ENCODE peak calls at places on chromosomes 11 and 22, in six cellular contexts. One of them, this sample, is unnamed.

GRCh38 chr11:69192282-69192681 is 36.5 kb downstream of the SMIM38 start:
- DNase-seq in activated CD4-positive, alpha-beta T cell treated with anti-CD3 and anti-CD28 coated beads, Interleukin-2, amount 50 U/mL, for 24 hours: no peak
- DNase-seq in activated naive CD8-positive, alpha-beta T cell treated with anti-CD3 and anti-CD28 coated beads, Interleukin-2, amount 10 ng/mL, durations not matched to agents 7 days and 5 days: no peak
- DNase-seq in HEK293T: no peak
- DNase-seq in stimulated activated CD4-positive, alpha-beta T cell treated with anti-CD3 and anti-CD28 coated beads, Interleukin-2, amount 100 ng/mL, for 48 hours: no peak
- DNase-seq in AG20443: no peak
- DNase-seq in this sample: no peak

GRCh38 chr22:40218723-40219294 is 41.1 kb downstream of the TNRC6B start:
- DNase-seq in activated CD4-positive, alpha-beta T cell treated with anti-CD3 and anti-CD28 coated beads, Interleukin-2, amount 50 U/mL, for 24 hours: no peak
- DNase-seq in activated naive CD8-positive, alpha-beta T cell treated with anti-CD3 and anti-CD28 coated beads, Interleukin-2, amount 10 ng/mL, durations not matched to agents 7 days and 5 days: no peak
- DNase-seq in HEK293T: no peak
- DNase-seq in stimulated activated CD4-positive, alpha-beta T cell treated with anti-CD3 and anti-CD28 coated beads, Interleukin-2, amount 100 ng/mL, for 48 hours: no peak
- DNase-seq in AG20443: no peak
- DNase-seq in this sample: no peak

GRCh38 chr11:63553759-63554158 is 9.4 kb downstream of the PLAAT2 start:
- DNase-seq in activated CD4-positive, alpha-beta T cell treated with anti-CD3 and anti-CD28 coated beads, Interleukin-2, amount 50 U/mL, for 24 hours: no peak
- DNase-seq in activated naive CD8-positive, alpha-beta T cell treated with anti-CD3 and anti-CD28 coated beads, Interleukin-2, amount 10 ng/mL, durations not matched to agents 7 days and 5 days: peak
- DNase-seq in HEK293T: no peak
- DNase-seq in stimulated activated CD4-positive, alpha-beta T cell treated with anti-CD3 and anti-CD28 coated beads, Interleukin-2, amount 100 ng/mL, for 48 hours: no peak
- DNase-seq in AG20443: peak
- DNase-seq in this sample: peak

GRCh38 chr11:61980783-61981541 is 13.5 kb upstream of the FTH1 start:
- DNase-seq in activated CD4-positive, alpha-beta T cell treated with anti-CD3 and anti-CD28 coated beads, Interleukin-2, amount 50 U/mL, for 24 hours: no peak
- DNase-seq in activated naive CD8-positive, alpha-beta T cell treated with anti-CD3 and anti-CD28 coated beads, Interleukin-2, amount 10 ng/mL, durations not matched to agents 7 days and 5 days: no peak
- DNase-seq in HEK293T: no peak
- DNase-seq in stimulated activated CD4-positive, alpha-beta T cell treated with anti-CD3 and anti-CD28 coated beads, Interleukin-2, amount 100 ng/mL, for 48 hours: no peak
- DNase-seq in AG20443: no peak
- DNase-seq in this sample: no peak

GRCh38 chr22:33472462-33473344 is 414.5 kb upstream of the SYN3 start:
- DNase-seq in activated CD4-positive, alpha-beta T cell treated with anti-CD3 and anti-CD28 coated beads, Interleukin-2, amount 50 U/mL, for 24 hours: no peak
- DNase-seq in activated naive CD8-positive, alpha-beta T cell treated with anti-CD3 and anti-CD28 coated beads, Interleukin-2, amount 10 ng/mL, durations not matched to agents 7 days and 5 days: no peak
- DNase-seq in HEK293T: no peak
- DNase-seq in stimulated activated CD4-positive, alpha-beta T cell treated with anti-CD3 and anti-CD28 coated beads, Interleukin-2, amount 100 ng/mL, for 48 hours: no peak
- DNase-seq in AG20443: peak
- DNase-seq in this sample: no peak

GRCh38 chr11:439315-440064 is 2.3 kb downstream of the ANO9 start:
- DNase-seq in activated CD4-positive, alpha-beta T cell treated with anti-CD3 and anti-CD28 coated beads, Interleukin-2, amount 50 U/mL, for 24 hours: no peak
- DNase-seq in activated naive CD8-positive, alpha-beta T cell treated with anti-CD3 and anti-CD28 coated beads, Interleukin-2, amount 10 ng/mL, durations not matched to agents 7 days and 5 days: no peak
- DNase-seq in HEK293T: no peak
- DNase-seq in stimulated activated CD4-positive, alpha-beta T cell treated with anti-CD3 and anti-CD28 coated beads, Interleukin-2, amount 100 ng/mL, for 48 hours: no peak
- DNase-seq in AG20443: no peak
- DNase-seq in this sample: no peak

GRCh38 chr22:40509401-40510134 is 127.0 kb downstream of the MRTFA start:
- DNase-seq in activated CD4-positive, alpha-beta T cell treated with anti-CD3 and anti-CD28 coated beads, Interleukin-2, amount 50 U/mL, for 24 hours: no peak
- DNase-seq in activated naive CD8-positive, alpha-beta T cell treated with anti-CD3 and anti-CD28 coated beads, Interleukin-2, amount 10 ng/mL, durations not matched to agents 7 days and 5 days: no peak
- DNase-seq in HEK293T: no peak
- DNase-seq in stimulated activated CD4-positive, alpha-beta T cell treated with anti-CD3 and anti-CD28 coated beads, Interleukin-2, amount 100 ng/mL, for 48 hours: no peak
- DNase-seq in AG20443: peak
- DNase-seq in this sample: no peak

GRCh38 chr11:104946907-104947306 is 21.5 kb downstream of the CASP4 start:
- DNase-seq in activated CD4-positive, alpha-beta T cell treated with anti-CD3 and anti-CD28 coated beads, Interleukin-2, amount 50 U/mL, for 24 hours: no peak
- DNase-seq in activated naive CD8-positive, alpha-beta T cell treated with anti-CD3 and anti-CD28 coated beads, Interleukin-2, amount 10 ng/mL, durations not matched to agents 7 days and 5 days: no peak
- DNase-seq in HEK293T: peak
- DNase-seq in stimulated activated CD4-positive, alpha-beta T cell treated with anti-CD3 and anti-CD28 coated beads, Interleukin-2, amount 100 ng/mL, for 48 hours: no peak
- DNase-seq in AG20443: peak
- DNase-seq in this sample: peak

GRCh38 chr22:23233746-23234408 is 53.6 kb downstream of the BCR start:
- DNase-seq in activated CD4-positive, alpha-beta T cell treated with anti-CD3 and anti-CD28 coated beads, Interleukin-2, amount 50 U/mL, for 24 hours: no peak
- DNase-seq in activated naive CD8-positive, alpha-beta T cell treated with anti-CD3 and anti-CD28 coated beads, Interleukin-2, amount 10 ng/mL, durations not matched to agents 7 days and 5 days: no peak
- DNase-seq in HEK293T: no peak
- DNase-seq in stimulated activated CD4-positive, alpha-beta T cell treated with anti-CD3 and anti-CD28 coated beads, Interleukin-2, amount 100 ng/mL, for 48 hours: peak
- DNase-seq in AG20443: peak
- DNase-seq in this sample: no peak

GRCh38 chr11:116379185-116379828 is 393.5 kb downstream of the BUD13 start:
- DNase-seq in activated CD4-positive, alpha-beta T cell treated with anti-CD3 and anti-CD28 coated beads, Interleukin-2, amount 50 U/mL, for 24 hours: no peak
- DNase-seq in activated naive CD8-positive, alpha-beta T cell treated with anti-CD3 and anti-CD28 coated beads, Interleukin-2, amount 10 ng/mL, durations not matched to agents 7 days and 5 days: peak
- DNase-seq in HEK293T: peak
- DNase-seq in stimulated activated CD4-positive, alpha-beta T cell treated with anti-CD3 and anti-CD28 coated beads, Interleukin-2, amount 100 ng/mL, for 48 hours: peak
- DNase-seq in AG20443: no peak
- DNase-seq in this sample: no peak

GRCh38 chr11:133533205-133533604 is 904 bp upstream of the OPCML start:
- DNase-seq in activated CD4-positive, alpha-beta T cell treated with anti-CD3 and anti-CD28 coated beads, Interleukin-2, amount 50 U/mL, for 24 hours: no peak
- DNase-seq in activated naive CD8-positive, alpha-beta T cell treated with anti-CD3 and anti-CD28 coated beads, Interleukin-2, amount 10 ng/mL, durations not matched to agents 7 days and 5 days: no peak
- DNase-seq in HEK293T: no peak
- DNase-seq in stimulated activated CD4-positive, alpha-beta T cell treated with anti-CD3 and anti-CD28 coated beads, Interleukin-2, amount 100 ng/mL, for 48 hours: no peak
- DNase-seq in AG20443: no peak
- DNase-seq in this sample: no peak

GRCh38 chr11:128336203-128336602 is 251.2 kb downstream of the ETS1 start:
- DNase-seq in activated CD4-positive, alpha-beta T cell treated with anti-CD3 and anti-CD28 coated beads, Interleukin-2, amount 50 U/mL, for 24 hours: no peak
- DNase-seq in activated naive CD8-positive, alpha-beta T cell treated with anti-CD3 and anti-CD28 coated beads, Interleukin-2, amount 10 ng/mL, durations not matched to agents 7 days and 5 days: no peak
- DNase-seq in HEK293T: no peak
- DNase-seq in stimulated activated CD4-positive, alpha-beta T cell treated with anti-CD3 and anti-CD28 coated beads, Interleukin-2, amount 100 ng/mL, for 48 hours: no peak
- DNase-seq in AG20443: peak
- DNase-seq in this sample: no peak

GRCh38 chr11:112320668-112321067 is 60.0 kb upstream of the PLET1 start:
- DNase-seq in activated CD4-positive, alpha-beta T cell treated with anti-CD3 and anti-CD28 coated beads, Interleukin-2, amount 50 U/mL, for 24 hours: no peak
- DNase-seq in activated naive CD8-positive, alpha-beta T cell treated with anti-CD3 and anti-CD28 coated beads, Interleukin-2, amount 10 ng/mL, durations not matched to agents 7 days and 5 days: no peak
- DNase-seq in HEK293T: no peak
- DNase-seq in stimulated activated CD4-positive, alpha-beta T cell treated with anti-CD3 and anti-CD28 coated beads, Interleukin-2, amount 100 ng/mL, for 48 hours: no peak
- DNase-seq in AG20443: peak
- DNase-seq in this sample: no peak

GRCh38 chr11:35853871-35854270 is 90.0 kb upstream of the LDLRAD3 start:
- DNase-seq in activated CD4-positive, alpha-beta T cell treated with anti-CD3 and anti-CD28 coated beads, Interleukin-2, amount 50 U/mL, for 24 hours: no peak
- DNase-seq in activated naive CD8-positive, alpha-beta T cell treated with anti-CD3 and anti-CD28 coated beads, Interleukin-2, amount 10 ng/mL, durations not matched to agents 7 days and 5 days: no peak
- DNase-seq in HEK293T: no peak
- DNase-seq in stimulated activated CD4-positive, alpha-beta T cell treated with anti-CD3 and anti-CD28 coated beads, Interleukin-2, amount 100 ng/mL, for 48 hours: no peak
- DNase-seq in AG20443: no peak
- DNase-seq in this sample: no peak

GRCh38 chr22:39090426-39091064 is 6.5 kb upstream of the APOBEC3H start:
- DNase-seq in activated CD4-positive, alpha-beta T cell treated with anti-CD3 and anti-CD28 coated beads, Interleukin-2, amount 50 U/mL, for 24 hours: peak
- DNase-seq in activated naive CD8-positive, alpha-beta T cell treated with anti-CD3 and anti-CD28 coated beads, Interleukin-2, amount 10 ng/mL, durations not matched to agents 7 days and 5 days: peak
- DNase-seq in HEK293T: no peak
- DNase-seq in stimulated activated CD4-positive, alpha-beta T cell treated with anti-CD3 and anti-CD28 coated beads, Interleukin-2, amount 100 ng/mL, for 48 hours: peak
- DNase-seq in AG20443: no peak
- DNase-seq in this sample: peak

GRCh38 chr11:102653744-102654291 is 28.7 kb upstream of the MMP20 start:
- DNase-seq in activated CD4-positive, alpha-beta T cell treated with anti-CD3 and anti-CD28 coated beads, Interleukin-2, amount 50 U/mL, for 24 hours: no peak
- DNase-seq in activated naive CD8-positive, alpha-beta T cell treated with anti-CD3 and anti-CD28 coated beads, Interleukin-2, amount 10 ng/mL, durations not matched to agents 7 days and 5 days: no peak
- DNase-seq in HEK293T: no peak
- DNase-seq in stimulated activated CD4-positive, alpha-beta T cell treated with anti-CD3 and anti-CD28 coated beads, Interleukin-2, amount 100 ng/mL, for 48 hours: no peak
- DNase-seq in AG20443: no peak
- DNase-seq in this sample: no peak

GRCh38 chr11:126716456-126717083 is 284.0 kb downstream of the KIRREL3 start:
- DNase-seq in activated CD4-positive, alpha-beta T cell treated with anti-CD3 and anti-CD28 coated beads, Interleukin-2, amount 50 U/mL, for 24 hours: no peak
- DNase-seq in activated naive CD8-positive, alpha-beta T cell treated with anti-CD3 and anti-CD28 coated beads, Interleukin-2, amount 10 ng/mL, durations not matched to agents 7 days and 5 days: no peak
- DNase-seq in HEK293T: peak
- DNase-seq in stimulated activated CD4-positive, alpha-beta T cell treated with anti-CD3 and anti-CD28 coated beads, Interleukin-2, amount 100 ng/mL, for 48 hours: peak
- DNase-seq in AG20443: peak
- DNase-seq in this sample: no peak

GRCh38 chr11:133343951-133344350 is 188.3 kb downstream of the OPCML start:
- DNase-seq in activated CD4-positive, alpha-beta T cell treated with anti-CD3 and anti-CD28 coated beads, Interleukin-2, amount 50 U/mL, for 24 hours: no peak
- DNase-seq in activated naive CD8-positive, alpha-beta T cell treated with anti-CD3 and anti-CD28 coated beads, Interleukin-2, amount 10 ng/mL, durations not matched to agents 7 days and 5 days: no peak
- DNase-seq in HEK293T: no peak
- DNase-seq in stimulated activated CD4-positive, alpha-beta T cell treated with anti-CD3 and anti-CD28 coated beads, Interleukin-2, amount 100 ng/mL, for 48 hours: no peak
- DNase-seq in AG20443: no peak
- DNase-seq in this sample: no peak